ENCODE peak calls at places on chromosomes 5 and 9, in six cellular contexts. L is left lung; V is stimulated activated CD4-positive, alpha-beta T cell treated with anti-CD3 and anti-CD28 coated beads, Interleukin-1b, Interleukin-23, amount 100 ng/mL, for 1 hour; K is HuH-7; J is heart left ventricle; X is fibroblast of the conjunctiva. Z is an unnamed sample.

GRCh38 chr5:132428811-132429440 is 59.4 kb downstream of the SLC22A5 start:
- DNase-seq in X (no peak), K (no peak), L (no peak), V (no peak), J (no peak), Z (no peak)

GRCh38 chr9:121326130-121326838 is 43.8 kb downstream of the STOM start:
- DNase-seq in V (no peak), X (peak; percentile 80), K (no peak), L (no peak), J (peak; percentile 89), Z (no peak)

GRCh38 chr9:2859776-2860379 is 16.0 kb upstream of the PUM3 start:
- DNase-seq in K (peak; percentile 48), L (no peak), V (peak; percentile 5), J (peak; percentile 72), X (no peak), Z (no peak)

GRCh38 chr5:20619606-20620005 is 631.6 kb upstream of the CDH18 start:
- DNase-seq in V (no peak), L (no peak), J (no peak), X (no peak), K (no peak), Z (no peak)

GRCh38 chr5:95283761-95284511 is 958 bp downstream of the MCTP1 start:
- DNase-seq in K (peak; percentile 62), V (no peak), L (peak; percentile 88), X (no peak), J (peak; percentile 65), Z (no peak)

GRCh38 chr5:107968465-107968864 is 297.7 kb upstream of the EFNA5 start:
- DNase-seq in V (no peak), L (no peak), J (no peak), K (no peak), X (no peak), Z (no peak)

GRCh38 chr5:177194278-177194677 is 60.7 kb downstream of the NSD1 start:
- DNase-seq in K (no peak), J (no peak), X (peak; percentile 33), L (no peak), V (no peak), Z (no peak)

GRCh38 chr5:143717400-143717799 is 94.6 kb upstream of the HMHB1 start:
- DNase-seq in K (no peak), X (peak; percentile 64), J (no peak), V (no peak), L (no peak), Z (no peak)

GRCh38 chr9:73080110-73080683 is 71.5 kb upstream of the ANXA1 start:
- DNase-seq in L (no peak), J (no peak), X (no peak), V (no peak), K (no peak), Z (no peak)

GRCh38 chr5:307794-308579 is 13.5 kb upstream of the AHRR start:
- DNase-seq in V (no peak), K (no peak), X (no peak), J (no peak), L (no peak), Z (no peak)

GRCh38 chr5:170151105-170151831 is 45.6 kb downstream of the FOXI1 start:
- DNase-seq in L (peak; percentile 84), K (no peak), J (peak; percentile 78), V (no peak), X (no peak), Z (no peak)

GRCh38 chr5:1665803-1666202 is 133.8 kb downstream of the MRPL36 start:
- DNase-seq in V (no peak), L (no peak), J (no peak), K (no peak), X (no peak), Z (no peak)

GRCh38 chr9:36906492-36906891 is 127.6 kb downstream of the PAX5 start:
- DNase-seq in K (no peak), L (peak; percentile 30), V (no peak), J (no peak), X (no peak), Z (no peak)

GRCh38 chr9:20620658-20621552 is 1.4 kb downstream of the MLLT3 start:
- DNase-seq in J (peak; percentile 69), L (peak; percentile 82), K (no peak), X (no peak), V (peak; percentile 26), Z (no peak)

GRCh38 chr9:137313956-137314560 is 12.0 kb upstream of the NRARP start:
- DNase-seq in L (no peak), J (no peak), V (no peak), K (peak; percentile 23), X (no peak), Z (no peak)

GRCh38 chr5:31121224-31121623 is 72.3 kb upstream of the CDH6 start:
- DNase-seq in X (no peak), J (no peak), L (no peak), V (no peak), K (no peak), Z (no peak)

GRCh38 chr5:6705959-6706358 is 7.3 kb upstream of the TENT4A start:
- DNase-seq in X (no peak), L (no peak), J (no peak), K (no peak), V (no peak), Z (no peak)